ENCODE peak calls at places on chromosome 6, in five cellular contexts. S is AG04450, G is body of pancreas, H is fibroblast of lung, T is tibial artery. A is an unnamed sample.

GRCh38 chr6:158819977-158820632 is 937 bp upstream of the EZR start:
- DNase-seq in T (no peak), H (peak; percentile 56), S (no peak), G (no peak), A (no peak)

GRCh38 chr6:151716446-151717047 is 90.9 kb upstream of the ESR1 start:
- DNase-seq in G (no peak), T (no peak), H (no peak), S (no peak), A (no peak)

GRCh38 chr6:101840100-101840499 is 446.6 kb downstream of the GRIK2 start:
- DNase-seq in G (no peak), H (no peak), T (no peak), S (no peak), A (no peak)

GRCh38 chr6:158040051-158040803 is 58.6 kb downstream of the SYNJ2 start:
- DNase-seq in T (peak; percentile 80), H (peak; percentile 97), G (no peak), S (peak; percentile 97), A (no peak)

GRCh38 chr6:56359201-56359899 is 112.0 kb upstream of the COL21A1 start:
- DNase-seq in H (peak; percentile 83), S (peak; percentile 58), G (peak; percentile 73), T (peak; percentile 71), A (peak; percentile 80)

GRCh38 chr6:148168856-148169255 is 173.8 kb upstream of the SASH1 start:
- DNase-seq in S (no peak), H (no peak), G (no peak), T (no peak), A (no peak)

GRCh38 chr6:116278853-116279231 is 888 bp downstream of the TSPYL1 start:
- DNase-seq in T (peak; percentile 79), S (no peak), G (peak; percentile 60), H (peak; percentile 58), A (no peak)

GRCh38 chr6:154458565-154459475 is 51.7 kb downstream of the CNKSR3 start:
- DNase-seq in S (no peak), G (no peak), H (no peak), T (no peak), A (no peak)

GRCh38 chr6:25637946-25638345 is 14.1 kb upstream of the SCGN start:
- DNase-seq in H (no peak), G (peak; percentile 45), T (no peak), S (no peak), A (no peak)

GRCh38 chr6:46044876-46045617 is 29.4 kb upstream of the CLIC5 start:
- DNase-seq in H (peak; percentile 89), S (no peak), T (peak; percentile 81), G (no peak), A (no peak)

GRCh38 chr6:129923520-129923919 is 62.4 kb upstream of the TMEM244 start:
- DNase-seq in T (no peak), G (no peak), S (no peak), H (peak; percentile 49), A (no peak)

GRCh38 chr6:36132221-36132895 is 2.0 kb downstream of the MAPK13 start:
- DNase-seq in G (no peak), S (no peak), T (no peak), H (no peak), A (no peak)

GRCh38 chr6:108559884-108560462 is 744 bp upstream of the FOXO3 start:
- DNase-seq in G (peak; percentile 65), T (peak; percentile 91), H (peak; percentile 81), S (no peak), A (peak; percentile 80)

GRCh38 chr6:92267335-92267734 is 1152.0 kb downstream of the EPHA7 start:
- DNase-seq in S (no peak), G (no peak), H (no peak), T (no peak), A (no peak)

GRCh38 chr6:77926198-77926752 is 273.4 kb downstream of the MEI4 start:
- DNase-seq in H (no peak), T (no peak), G (no peak), S (no peak), A (peak; percentile 7)

GRCh38 chr6:125995972-125996580 is 9.7 kb downstream of the TRMT11 start:
- DNase-seq in G (peak; percentile 61), T (peak; percentile 75), H (peak; percentile 66), S (no peak), A (peak; percentile 76)

GRCh38 chr6:91276315-91276714 is 689.4 kb upstream of the MAP3K7 start:
- DNase-seq in H (peak; percentile 27), S (no peak), T (no peak), G (no peak), A (peak; percentile 34)

GRCh38 chr6:163329991-163330390 is 84.5 kb upstream of the QKI start:
- DNase-seq in G (no peak), H (no peak), S (no peak), T (peak; percentile 53), A (no peak)

GRCh38 chr6:161575508-161576254 is 301.8 kb upstream of the AGPAT4 start:
- DNase-seq in G (no peak), T (no peak), S (no peak), H (no peak), A (no peak)

GRCh38 chr6:14743126-14743464 is 502.8 kb upstream of the JARID2 start:
- DNase-seq in T (no peak), G (no peak), S (no peak), H (no peak), A (no peak)

GRCh38 chr6:44960898-44961297 is 367.2 kb upstream of the RUNX2 start:
- DNase-seq in S (no peak), T (no peak), H (peak; percentile 77), G (no peak), A (peak; percentile 37)

GRCh38 chr6:11298651-11299420 is 66.4 kb upstream of the NEDD9 start:
- DNase-seq in S (no peak), H (no peak), T (no peak), G (peak; percentile 53), A (peak; percentile 70)

GRCh38 chr6:164322533-164322932 is 908.0 kb downstream of the QKI start:
- DNase-seq in G (no peak), S (no peak), H (peak; percentile 1), T (no peak), A (no peak)

GRCh38 chr6:31815025-31815838 is at the start of the genes HSPA1A and HSPA1L:
- DNase-seq in T (peak; percentile 98), G (peak; percentile 93), S (peak; percentile 85), H (peak; percentile 95), A (peak; percentile 97)

GRCh38 chr6:170512249-170512648 is 40.9 kb downstream of the PSMB1 start:
- DNase-seq in T (no peak), G (no peak), S (no peak), H (no peak), A (no peak)

GRCh38 chr6:35480176-35480575 is 12.0 kb downstream of the RPL10A start:
- DNase-seq in G (no peak), H (no peak), T (no peak), S (no peak), A (no peak)

GRCh38 chr6:3390698-3391097 is 66.2 kb downstream of the SLC22A23 start:
- DNase-seq in S (no peak), G (no peak), T (peak; percentile 87), H (peak; percentile 79), A (no peak)

GRCh38 chr6:148885154-148885870 is 138.5 kb downstream of the UST start:
- DNase-seq in T (no peak), S (peak; percentile 70), G (no peak), H (peak; percentile 92), A (peak; percentile 17)

GRCh38 chr6:111367393-111368088 is 115.5 kb downstream of the REV3L start:
- DNase-seq in T (no peak), H (peak; percentile 37), G (no peak), S (no peak), A (no peak)

GRCh38 chr6:93017213-93017612 is 402.1 kb downstream of the EPHA7 start:
- DNase-seq in S (no peak), H (peak; percentile 24), G (no peak), T (no peak), A (peak; percentile 22)

GRCh38 chr6:52285174-52286068 is 879 bp upstream of the MCM3 start:
- DNase-seq in T (no peak), H (peak; percentile 43), G (no peak), S (no peak), A (peak; percentile 29)

GRCh38 chr6:142210606-142211005 is 63.5 kb downstream of the VTA1 start:
- DNase-seq in T (no peak), G (no peak), S (no peak), H (no peak), A (no peak)

GRCh38 chr6:32168807-32169206 is 4.4 kb downstream of the EGFL8 start:
- DNase-seq in G (no peak), S (no peak), T (no peak), H (no peak), A (no peak)

GRCh38 chr6:27890351-27891299 is 21.6 kb downstream of the OR2B2 start:
- DNase-seq in T (no peak), H (peak; percentile 98), G (no peak), S (peak; percentile 84), A (no peak)

GRCh38 chr6:3646616-3647362 is 104.7 kb downstream of the PXDC1 start:
- DNase-seq in G (no peak), S (no peak), H (no peak), T (no peak), A (no peak)

DNA sequence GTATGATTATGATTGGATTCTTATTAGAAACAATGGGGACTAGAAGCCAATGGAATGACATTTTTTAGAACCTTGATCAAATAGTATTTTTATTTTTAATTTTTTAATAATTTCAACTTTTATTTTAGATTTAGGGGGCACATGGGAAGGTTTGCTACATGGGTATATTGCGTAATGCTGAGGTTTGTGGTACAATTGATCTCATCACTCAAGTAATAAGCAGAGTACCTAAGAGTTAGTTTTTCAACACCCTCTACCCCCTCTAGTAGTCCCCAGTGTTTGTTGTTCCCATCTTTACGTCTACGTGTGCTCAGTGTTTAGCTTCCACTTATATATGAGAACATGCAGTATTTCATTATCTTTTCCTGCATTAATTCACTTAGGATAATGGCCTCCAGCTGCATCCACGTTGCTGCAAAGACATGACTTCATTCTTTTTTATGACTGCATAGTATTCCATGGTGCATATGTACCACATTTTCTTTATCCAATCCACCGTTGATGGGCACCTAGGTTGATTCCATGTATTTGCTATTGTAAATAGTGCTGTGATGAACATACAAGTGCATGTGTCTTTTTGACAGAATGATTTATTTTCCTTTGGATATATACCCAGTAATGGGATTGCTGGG is 281.1 kb upstream of the MAN1A1 start:
- DNase-seq in H (no peak), S (no peak), G (no peak), T (no peak), A (no peak)
- H3K4me3 ChIP-seq in H (no peak overlapping the region), S (no peak overlapping the region), G (no peak overlapping the region), T (no peak overlapping the region), A (no peak overlapping the region)

GRCh38 chr6:30124391-30124790 is 11.5 kb upstream of the TRIM31 start:
- DNase-seq in G (no peak), T (no peak), H (no peak), S (no peak), A (no peak)
- H3K27me3 ChIP-seq in G (no peaks in the 10 kb centered on the region), T (no peaks in the 10 kb centered on the region), H (peaks cover 14% of the 10 kb centered on the region), S (peaks cover 36% of the 10 kb centered on the region), A (no peaks in the 10 kb centered on the region)

GRCh38 chr6:136076496-136076895 is 173.6 kb downstream of the MTFR2 start:
- DNase-seq in H (no peak), G (no peak), T (no peak), S (no peak), A (no peak)
- H3K4me3 ChIP-seq in H (no peak overlapping the region), G (no peak overlapping the region), T (no peak overlapping the region), S (no peak overlapping the region), A (no peak overlapping the region)

DNA sequence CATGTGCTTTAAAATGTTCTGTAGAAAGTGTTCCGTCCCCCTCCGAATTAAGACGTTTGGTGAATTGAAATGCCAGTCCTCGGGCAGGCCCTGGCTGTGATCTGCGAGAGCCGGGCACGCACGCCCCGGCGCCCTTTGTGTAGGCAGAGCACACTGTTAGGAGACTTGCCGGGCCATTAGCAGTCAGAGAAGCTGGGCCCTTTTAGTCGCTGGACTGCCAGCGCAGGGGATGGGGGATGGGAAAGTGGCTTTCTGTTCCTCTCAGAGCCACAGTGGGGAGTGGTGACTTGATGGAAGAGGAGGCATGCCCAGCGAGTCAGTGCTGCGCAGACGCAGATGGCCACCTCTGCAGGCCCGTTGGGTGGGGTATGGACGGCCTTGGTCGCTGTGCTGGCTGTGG is 2.2 kb downstream of the PPP1R3G start:
- DNase-seq in G (no peak), T (peak; percentile 75), H (no peak), S (no peak), A (no peak)
- H3K27me3 ChIP-seq in G (no peaks in the 10 kb centered on the region), T (no peaks in the 10 kb centered on the region), H (peaks cover 8% of the 10 kb centered on the region), S (peaks cover 47% of the 10 kb centered on the region), A (no peaks in the 10 kb centered on the region)

A was measured in HAP-1.